ENCODE peak calls at places on chromosome 17, in ten cellular contexts. E is iris pigment epithelial cell; Z is GM20000; M is activated CD8-positive, alpha-beta memory T cell treated with anti-CD3 and anti-CD28 coated beads for 4 hours; O is HTR-8/SVneo; N is NCI-H1417; H is stimulated activated CD4-positive, alpha-beta T cell treated with anti-CD3 and anti-CD28 coated beads, Interleukin-1b, Interleukin-23, amount 100 ng/mL, for 1 hour; B is putamen; F is HCEC 1CT; W is SK-N-SH. V is an unnamed sample.
A peak's percentile ranks its signal among the peaks of the same experiment; 100 is the strongest.

GRCh38 chr17:53353919-53354351 is 468.8 kb upstream of the KIF2B start:
- DNase-seq in E (no peak), Z (no peak), M (no peak), O (no peak), N (no peak), H (no peak), B (peak; percentile 6), F (no peak), W (peak; percentile 6), V (no peak)

GRCh38 chr17:66272699-66273390 is 29.6 kb upstream of the PRKCA start:
- DNase-seq in E (peak; percentile 56), Z (no peak), M (no peak), O (peak; percentile 78), N (no peak), H (no peak), B (no peak), F (peak; percentile 75), W (no peak), V (peak; percentile 67)

GRCh38 chr17:10025976-10026785 is 121.1 kb upstream of the RCVRN start:
- DNase-seq in E (no peak), Z (no peak), M (no peak), O (no peak), N (no peak), H (no peak), B (peak; percentile 83), F (no peak), W (no peak), V (no peak)

GRCh38 chr17:42067371-42068180 is 17.2 kb upstream of the C17orf113 start:
- DNase-seq in E (peak; percentile 36), Z (peak; percentile 79), M (peak; percentile 25), O (peak; percentile 84), N (peak; percentile 47), H (peak; percentile 62), B (peak; percentile 14), F (no peak), W (peak; percentile 85), V (no peak)

GRCh38 chr17:15649861-15650391 is 30.4 kb upstream of the FBXW10B start:
- DNase-seq in E (no peak), Z (no peak), M (no peak), O (no peak), N (no peak), H (no peak), B (no peak), F (peak; percentile 51), W (no peak), V (no peak)

GRCh38 chr17:39658346-39658745 is 6.8 kb upstream of the TCAP start:
- DNase-seq in E (no peak), Z (no peak), M (no peak), O (no peak), N (no peak), H (no peak), B (no peak), F (no peak), W (no peak), V (no peak)

GRCh38 chr17:72120878-72121163 is at the start of gene SOX9:
- DNase-seq in E (peak; percentile 89), Z (peak; percentile 90), M (no peak), O (peak; percentile 98), N (peak; percentile 51), H (no peak), B (peak; percentile 97), F (peak; percentile 4), W (peak; percentile 95), V (peak; percentile 95)

GRCh38 chr17:14741516-14741915 is 440.6 kb downstream of the HS3ST3B1 start:
- DNase-seq in E (peak; percentile 87), Z (no peak), M (no peak), O (no peak), N (no peak), H (no peak), B (no peak), F (no peak), W (no peak), V (no peak)

GRCh38 chr17:50640701-50641338 is 6.1 kb downstream of the ABCC3 start:
- DNase-seq in E (no peak), Z (no peak), M (no peak), O (no peak), N (no peak), H (no peak), B (no peak), F (peak; percentile 30), W (no peak), V (no peak)

GRCh38 chr17:50501054-50501453 is 7.2 kb upstream of the MYCBPAP start:
- DNase-seq in E (peak; percentile 22), Z (no peak), M (no peak), O (no peak), N (peak; percentile 11), H (no peak), B (no peak), F (peak; percentile 26), W (peak; percentile 55), V (no peak)

GRCh38 chr17:32696426-32696825 is 180.5 kb downstream of the MYO1D start:
- DNase-seq in E (no peak), Z (no peak), M (no peak), O (no peak), N (no peak), H (no peak), B (no peak), F (no peak), W (no peak), V (no peak)